ENCODE peak calls at places on chromosomes 3 and 15, in ten cellular contexts. A is GM13977, L is colonic mucosa, J is uterus, M is AG09309, X is astrocyte, Z is GM12864, Q is brain microvascular endothelial cell, F is nephron progenitor cell, N is OCI-LY7. Y is an unnamed sample.

GRCh38 chr3:184240384-184241140 is 8.2 kb downstream of the ALG3 start:
- DNase-seq in L (no peak), Z (no peak), Q (no peak), A (no peak), N (peak), F (peak), X (no peak), J (no peak), M (no peak), Y (no peak)

GRCh38 chr15:58473720-58474119 is 41.9 kb downstream of the LIPC start:
- DNase-seq in F (no peak), X (peak), A (peak), Z (no peak), N (no peak), L (no peak), Q (peak), M (peak), J (no peak), Y (no peak)

GRCh38 chr15:66803182-66803729 is 101.2 kb downstream of the SMAD6 start:
- DNase-seq in L (peak), X (peak), F (peak), M (peak), J (peak), N (no peak), Q (peak), Z (no peak), A (no peak), Y (no peak)

GRCh38 chr3:121803921-121804320 is 30.9 kb downstream of the IQCB1 start:
- DNase-seq in J (no peak), N (no peak), F (no peak), X (no peak), Q (no peak), M (no peak), Z (no peak), A (no peak), L (no peak), Y (no peak)

GRCh38 chr3:141009496-141009895 is 41.7 kb upstream of the SPSB4 start:
- DNase-seq in L (no peak), X (no peak), A (no peak), J (no peak), N (no peak), Q (no peak), F (no peak), Z (no peak), M (no peak), Y (no peak)

GRCh38 chr3:165206454-165207266 is 10.5 kb upstream of the SLITRK3 start:
- DNase-seq in A (peak), F (peak), Q (peak), Z (peak), N (peak), J (peak), L (peak), M (peak), X (peak), Y (peak)

GRCh38 chr3:150733373-150733935 is 29.5 kb downstream of the SIAH2 start:
- DNase-seq in F (no peak), Z (no peak), J (no peak), Q (peak), N (no peak), M (no peak), X (peak), L (no peak), A (no peak), Y (no peak)

GRCh38 chr15:37720267-37720666 is 214.2 kb upstream of the TMCO5A start:
- DNase-seq in M (no peak), L (no peak), J (no peak), F (no peak), A (no peak), Z (no peak), N (no peak), Q (no peak), X (no peak), Y (no peak)

GRCh38 chr15:30791239-30791638 is 112.5 kb upstream of the FAN1 start:
- DNase-seq in M (no peak), J (no peak), L (no peak), A (no peak), X (no peak), Z (no peak), N (peak), F (peak), Q (no peak), Y (no peak)

GRCh38 chr15:99989095-99989494 is 255.9 kb upstream of the LYSMD4 start:
- DNase-seq in Q (no peak), F (no peak), M (no peak), X (no peak), L (no peak), N (no peak), Z (no peak), A (no peak), J (no peak), Y (no peak)

GRCh38 chr15:52247032-52247431 is 48.6 kb downstream of the MYO5C start:
- DNase-seq in M (peak), L (no peak), Q (peak), F (no peak), J (no peak), Z (no peak), A (no peak), N (no peak), X (peak), Y (no peak)

GRCh38 chr3:13292371-13292770 is 127.8 kb downstream of the NUP210 start:
- DNase-seq in X (no peak), F (no peak), A (no peak), Z (no peak), J (no peak), Q (no peak), L (no peak), M (no peak), N (no peak), Y (no peak)

GRCh38 chr3:142609136-142609535 is 12.9 kb downstream of the PLS1 start:
- DNase-seq in L (no peak), X (no peak), N (no peak), Z (no peak), M (no peak), A (no peak), J (no peak), F (no peak), Q (no peak), Y (no peak)

GRCh38 chr15:90730290-90730689 is 13.1 kb downstream of the BLM start:
- DNase-seq in J (no peak), M (no peak), F (no peak), N (no peak), Z (no peak), Q (no peak), X (no peak), A (no peak), L (peak), Y (no peak)

GRCh38 chr3:4885322-4885721 is 93.9 kb upstream of the BHLHE40 start:
- DNase-seq in J (no peak), Q (peak), A (no peak), L (no peak), F (no peak), Z (no peak), M (no peak), X (peak), N (no peak), Y (no peak)

GRCh38 chr15:90201150-90201943 is at the start of gene SEMA4B:
- DNase-seq in A (peak), Z (no peak), N (peak), Q (no peak), M (no peak), X (peak), L (peak), F (peak), J (peak), Y (peak)

GRCh38 chr3:107794664-107795443 is 272.1 kb downstream of the BBX start:
- DNase-seq in N (no peak), Z (no peak), A (no peak), L (no peak), F (no peak), Q (no peak), M (no peak), J (peak), X (no peak), Y (no peak)

GRCh38 chr15:52642386-52643361 is 36.5 kb downstream of the ATOSA start:
- DNase-seq in Z (no peak), Q (peak), J (no peak), X (peak), M (peak), A (no peak), N (no peak), L (no peak), F (no peak), Y (no peak)

GRCh38 chr3:186268616-186269448 is 93.2 kb downstream of the DGKG start:
- DNase-seq in N (no peak), Q (no peak), M (peak), A (no peak), X (no peak), J (no peak), L (no peak), Z (no peak), F (no peak), Y (no peak)

GRCh38 chr3:15029625-15030024 is 35.5 kb downstream of the MRPS25 start:
- DNase-seq in L (no peak), X (no peak), Q (no peak), M (no peak), A (no peak), N (no peak), Z (no peak), F (no peak), J (no peak), Y (no peak)

GRCh38 chr3:197154-197855 is 742 bp downstream of the CHL1 start:
- DNase-seq in Z (no peak), M (no peak), J (peak), L (peak), F (peak), A (peak), X (no peak), N (no peak), Q (no peak), Y (peak)

GRCh38 chr3:69099576-69099975 is 14.8 kb downstream of the ARL6IP5 start:
- DNase-seq in A (no peak), Z (no peak), Q (no peak), X (no peak), L (no peak), J (no peak), M (no peak), F (no peak), N (no peak), Y (no peak)

GRCh38 chr15:80710635-80711553 is 15.8 kb downstream of the ABHD17C start:
- DNase-seq in Z (no peak), J (no peak), F (no peak), Q (peak), M (no peak), N (no peak), X (peak), A (peak), L (no peak), Y (peak)

GRCh38 chr3:104825116-104825515 is 541.6 kb upstream of the ALCAM start:
- DNase-seq in J (no peak), Q (no peak), M (no peak), L (no peak), A (no peak), Z (no peak), F (no peak), X (no peak), N (no peak), Y (no peak)

GRCh38 chr3:197520311-197521276 is 35.2 kb downstream of the BDH1 start:
- DNase-seq in A (no peak), X (peak), F (peak), N (no peak), J (no peak), L (peak), M (no peak), Q (peak), Z (no peak), Y (no peak)

GRCh38 chr3:158098834-158099424 is 7.3 kb downstream of the SHOX2 start:
- DNase-seq in M (no peak), J (no peak), Q (no peak), F (no peak), Z (no peak), A (no peak), L (no peak), N (no peak), X (no peak), Y (no peak)

GRCh38 chr15:41651373-41651772 is 8.8 kb upstream of the MGA start:
- DNase-seq in Q (no peak), F (no peak), L (no peak), N (no peak), M (no peak), X (no peak), A (no peak), J (no peak), Z (no peak), Y (no peak)

GRCh38 chr15:64865998-64866520 is 24.3 kb downstream of the PLEKHO2 start:
- DNase-seq in N (no peak), Q (peak), L (no peak), M (no peak), A (no peak), X (peak), F (no peak), Z (no peak), J (no peak), Y (no peak)

GRCh38 chr3:34947849-34948248 is 691.5 kb upstream of the ARPP21 start:
- DNase-seq in Z (no peak), N (no peak), A (no peak), F (no peak), J (no peak), L (no peak), M (no peak), Q (peak), X (peak), Y (no peak)

GRCh38 chr3:177362646-177363045 is 165.4 kb upstream of the TBL1XR1 start:
- DNase-seq in Q (no peak), Z (no peak), N (no peak), M (no peak), F (no peak), L (peak), X (no peak), A (no peak), J (no peak), Y (no peak)

GRCh38 chr3:150227839-150228238 is 180.3 kb upstream of the TSC22D2 start:
- DNase-seq in L (peak), F (peak), Q (peak), J (no peak), Z (peak), N (peak), A (peak), M (no peak), X (no peak), Y (peak)

GRCh38 chr3:101780661-101781060 is 1.6 kb downstream of the NXPE3 start:
- DNase-seq in F (no peak), Z (no peak), J (no peak), L (no peak), X (peak), N (no peak), A (no peak), Q (peak), M (peak), Y (no peak)

GRCh38 chr3:112531358-112531781 is 30.4 kb downstream of the ATG3 start:
- DNase-seq in N (peak), F (no peak), L (no peak), A (peak), J (no peak), Z (no peak), M (peak), Q (no peak), X (peak), Y (peak)

GRCh38 chr15:23629234-23629805 is 18.3 kb downstream of the MAGEL2 start:
- DNase-seq in F (no peak), Q (no peak), L (no peak), J (no peak), Z (no peak), X (no peak), N (peak), A (no peak), M (no peak), Y (no peak)
- TF ChIP-seq CTCF in F (peak), Q (peak), L (peak), J (no peak), Z (peak), X (peak), N (peak), A (peak), M (peak), Y (no peak)

GRCh38 chr15:96406701-96407100 is 76.2 kb downstream of the NR2F2 start:
- DNase-seq in M (no peak), Z (no peak), Q (no peak), N (no peak), X (no peak), J (no peak), A (no peak), F (no peak), L (no peak), Y (no peak)

GRCh38 chr15:96404560-96404959 is 74.1 kb downstream of the NR2F2 start:
- DNase-seq in X (no peak), Q (no peak), N (no peak), M (no peak), A (no peak), F (no peak), L (no peak), Z (no peak), J (no peak), Y (no peak)

GRCh38 chr15:96403932-96404331 is 73.4 kb downstream of the NR2F2 start:
- DNase-seq in X (no peak), J (no peak), Q (no peak), M (no peak), A (no peak), N (no peak), F (no peak), L (no peak), Z (no peak), Y (no peak)

GRCh38 chr15:96402403-96402802 is 71.9 kb downstream of the NR2F2 start:
- DNase-seq in Q (no peak), Z (no peak), N (no peak), L (no peak), M (no peak), X (no peak), A (no peak), J (no peak), F (no peak), Y (no peak)

GRCh38 chr15:96403071-96403470 is 72.6 kb downstream of the NR2F2 start:
- DNase-seq in X (no peak), Z (no peak), F (no peak), L (no peak), J (no peak), M (no peak), A (no peak), Q (no peak), N (no peak), Y (no peak)
- TF ChIP-seq CTCF in X (no peak), Z (no peak), F (no peak), L (no peak), J (no peak), M (no peak), A (no peak), Q (peak), N (no peak), Y (no peak)

GRCh38 chr3:126124896-126125295 is 41.0 kb upstream of the SLC41A3 start:
- DNase-seq in F (no peak), A (no peak), M (no peak), L (peak), N (no peak), Q (no peak), J (peak), X (no peak), Z (no peak), Y (no peak)
- TF ChIP-seq CTCF in F (no peak), A (no peak), M (no peak), L (no peak), N (no peak), Q (no peak), J (no peak), X (no peak), Z (no peak), Y (no peak)

DNA sequence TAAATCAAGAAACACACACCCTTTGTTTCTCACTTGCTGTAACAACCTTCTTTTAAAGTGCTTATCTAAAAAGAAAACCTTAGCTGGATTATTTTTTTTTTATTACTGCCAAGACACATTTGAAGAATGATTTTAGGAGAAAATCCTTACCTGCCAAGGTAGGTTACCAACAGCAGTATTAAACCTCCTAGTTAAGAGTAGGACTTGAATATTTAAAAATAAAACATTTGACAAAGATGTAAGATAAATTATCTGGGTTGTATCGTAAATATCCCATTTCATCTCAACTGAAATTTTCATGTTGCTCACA is 192.1 kb downstream of the PDZRN3 start:
- DNase-seq in N (no peak), F (no peak), Q (no peak), A (no peak), J (no peak), X (no peak), M (no peak), L (no peak), Z (no peak), Y (no peak)
- TF ChIP-seq CTCF in N (peak), F (no peak), Q (no peak), A (no peak), J (no peak), X (no peak), M (no peak), L (no peak), Z (no peak), Y (no peak)

GRCh38 chr15:49876401-49877038 is 242.5 kb downstream of the ATP8B4 start:
- DNase-seq in Q (no peak), X (no peak), Z (no peak), A (no peak), L (no peak), M (no peak), N (no peak), F (no peak), J (peak), Y (no peak)
- TF ChIP-seq CTCF in Q (peak), X (no peak), Z (peak), A (peak), L (peak), M (peak), N (peak), F (no peak), J (peak), Y (peak)

GRCh38 chr15:62138124-62138523 is 27.0 kb downstream of the C2CD4B start:
- DNase-seq in J (peak), N (no peak), F (no peak), X (peak), Z (no peak), Q (peak), A (no peak), L (no peak), M (peak), Y (no peak)

GRCh38 chr15:62141643-62142588 is 23.2 kb downstream of the C2CD4B start:
- DNase-seq in A (no peak), Q (no peak), N (no peak), J (no peak), Z (no peak), M (no peak), X (peak), F (no peak), L (no peak), Y (no peak)

GRCh38 chr15:62145015-62145735 is 19.9 kb downstream of the C2CD4B start:
- DNase-seq in Z (no peak), X (no peak), L (no peak), F (no peak), A (no peak), Q (no peak), J (no peak), N (no peak), M (no peak), Y (no peak)

GRCh38 chr15:62141200-62141599 is 23.9 kb downstream of the C2CD4B start:
- DNase-seq in L (no peak), F (no peak), M (no peak), J (no peak), N (no peak), Z (no peak), A (no peak), X (no peak), Q (no peak), Y (no peak)

DNA sequence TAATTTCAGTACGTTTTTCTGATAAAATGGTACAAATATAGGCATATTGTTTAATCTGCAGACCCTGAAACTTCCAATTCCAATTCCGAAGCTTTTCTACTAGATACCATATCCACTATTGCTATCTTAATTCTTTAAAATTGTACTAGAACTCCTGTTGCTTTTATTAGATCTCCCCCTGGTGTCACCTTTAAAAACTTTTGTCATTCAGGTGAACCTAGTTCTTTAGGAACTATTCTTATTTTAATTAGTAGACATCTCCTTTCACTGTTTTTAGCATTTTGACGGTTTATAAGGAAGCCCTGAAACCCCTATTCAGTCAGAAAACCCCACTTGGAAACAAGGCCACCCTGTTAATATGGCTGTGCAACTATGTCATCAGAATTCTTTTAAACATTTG is 22.3 kb downstream of the C2CD4B start:
- DNase-seq in X (no peak), A (no peak), J (no peak), Q (no peak), F (no peak), M (no peak), Z (no peak), N (no peak), L (no peak), Y (no peak)
- TF ChIP-seq CTCF in X (no peak), A (no peak), J (no peak), Q (no peak), F (no peak), M (no peak), Z (no peak), N (peak), L (no peak), Y (no peak)

GRCh38 chr15:43483306-43484128 is 9.4 kb downstream of the TP53BP1 start:
- DNase-seq in M (no peak), F (no peak), A (no peak), X (no peak), L (no peak), Z (no peak), N (peak), J (no peak), Q (no peak), Y (no peak)
- TF ChIP-seq CTCF in M (peak), F (no peak), A (peak), X (peak), L (no peak), Z (peak), N (peak), J (peak), Q (peak), Y (peak)

DNA sequence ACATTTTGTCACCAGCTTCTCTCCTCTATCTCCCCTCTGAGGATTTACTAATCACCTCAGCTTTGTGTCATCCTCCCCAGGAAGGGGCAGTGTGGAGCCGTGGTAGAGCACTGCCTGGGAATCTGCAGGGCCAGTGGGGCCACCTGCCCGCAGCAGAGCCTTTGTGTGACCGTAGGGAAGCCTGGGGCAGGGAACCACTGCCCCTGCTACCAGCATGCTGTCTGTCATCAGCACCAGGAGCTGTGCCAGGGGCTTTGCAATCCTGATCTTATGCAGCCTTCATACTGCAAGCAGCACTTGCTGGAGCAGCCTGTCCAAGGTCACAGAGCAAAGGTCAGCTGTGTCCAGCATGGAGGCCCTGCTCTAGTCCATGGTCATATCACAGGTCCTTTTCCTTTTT is 170.2 kb upstream of the IL12A start:
- DNase-seq in A (no peak), N (no peak), Z (no peak), X (no peak), L (no peak), Q (no peak), F (no peak), J (no peak), M (no peak), Y (no peak)
- TF ChIP-seq CTCF in A (peak), N (no peak), Z (peak), X (no peak), L (no peak), Q (peak), F (no peak), J (no peak), M (no peak), Y (no peak)

GRCh38 chr3:46131884-46132478 is 76.1 kb downstream of the CCR1 start:
- DNase-seq in Q (no peak), Z (no peak), N (no peak), F (no peak), A (no peak), M (no peak), L (no peak), X (no peak), J (no peak), Y (no peak)
- TF ChIP-seq CTCF in Q (no peak), Z (no peak), N (no peak), F (no peak), A (no peak), M (no peak), L (no peak), X (no peak), J (no peak), Y (no peak)

Y was measured in GM20000.